ENCODE peak calls at places on chromosomes 11 and 22, in four cellular contexts. Z is AG04450, D is RWPE1, M is progenitor cell of endocrine pancreas. Y is an unnamed sample.

GRCh38 chr11:76977791-76978190 is 56.4 kb upstream of the B3GNT6 start:
- DNase-seq in Z (no peak), D (no peak), M (no peak), Y (no peak)

GRCh38 chr11:18749681-18750319 is 23.8 kb upstream of the IGSF22 start:
- DNase-seq in Z (peak; percentile 29), D (peak; percentile 60), M (no peak), Y (no peak)

GRCh38 chr22:27100789-27101188 is 443.4 kb downstream of the MIAT start:
- DNase-seq in Z (no peak), D (no peak), M (no peak), Y (peak; percentile 56)

GRCh38 chr11:47152126-47152952 is 24.3 kb downstream of the ARFGAP2 start:
- DNase-seq in Z (no peak), D (no peak), M (no peak), Y (no peak)

GRCh38 chr11:35352107-35352888 is 67.1 kb downstream of the SLC1A2 start:
- DNase-seq in Z (no peak), D (peak; percentile 38), M (no peak), Y (no peak)

GRCh38 chr11:71252782-71253730 is 679 bp upstream of the SHANK2 start:
- DNase-seq in Z (no peak), D (peak; percentile 47), M (peak; percentile 37), Y (peak; percentile 18)

GRCh38 chr11:76665921-76666351 is 4.6 kb downstream of the LRRC32 start:
- DNase-seq in Z (no peak), D (no peak), M (no peak), Y (no peak)

GRCh38 chr11:27352781-27353180 is 10.2 kb downstream of the CCDC34 start:
- DNase-seq in Z (no peak), D (no peak), M (no peak), Y (no peak)

GRCh38 chr11:77201991-77202841 is 74.2 kb downstream of the MYO7A start:
- DNase-seq in Z (no peak), D (no peak), M (no peak), Y (no peak)

GRCh38 chr22:37909756-37910155 is 3.7 kb downstream of the MICALL1 start:
- DNase-seq in Z (no peak), D (no peak), M (no peak), Y (no peak)

GRCh38 chr22:50206599-50206998 is 5.8 kb downstream of the SELENOO start:
- DNase-seq in Z (no peak), D (no peak), M (no peak), Y (peak; percentile 42)

GRCh38 chr22:47448231-47449035 is 686.0 kb downstream of the TBC1D22A start:
- DNase-seq in Z (no peak), D (no peak), M (no peak), Y (no peak)

GRCh38 chr11:28529046-28529445 is 420.9 kb downstream of the METTL15 start:
- DNase-seq in Z (peak; percentile 30), D (no peak), M (no peak), Y (no peak)

GRCh38 chr11:71447791-71448256 is 369 bp downstream of the DHCR7 start:
- DNase-seq in Z (no peak), D (no peak), M (no peak), Y (peak; percentile 49)

GRCh38 chr11:62217191-62217748 is 8.8 kb downstream of the SCGB2A1 start:
- DNase-seq in Z (no peak), D (peak; percentile 37), M (no peak), Y (no peak)

GRCh38 chr11:87203907-87204602 is 166.3 kb downstream of the TMEM135 start:
- DNase-seq in Z (no peak), D (no peak), M (no peak), Y (no peak)

GRCh38 chr22:28728621-28729313 is 12.9 kb downstream of the CHEK2 start:
- DNase-seq in Z (no peak), D (no peak), M (no peak), Y (no peak)

GRCh38 chr11:73029408-73029807 is 112.7 kb downstream of the FCHSD2 start:
- DNase-seq in Z (no peak), D (no peak), M (no peak), Y (no peak)

GRCh38 chr22:11627436-11627797 is 3900.6 kb upstream of the OR11H1 start:
- DNase-seq in Z (no peak), D (no peak), M (no peak), Y (no peak)

GRCh38 chr11:30357872-30358271 is 35.0 kb downstream of the ARL14EP start:
- DNase-seq in Z (no peak), D (no peak), M (no peak), Y (no peak)

DNA sequence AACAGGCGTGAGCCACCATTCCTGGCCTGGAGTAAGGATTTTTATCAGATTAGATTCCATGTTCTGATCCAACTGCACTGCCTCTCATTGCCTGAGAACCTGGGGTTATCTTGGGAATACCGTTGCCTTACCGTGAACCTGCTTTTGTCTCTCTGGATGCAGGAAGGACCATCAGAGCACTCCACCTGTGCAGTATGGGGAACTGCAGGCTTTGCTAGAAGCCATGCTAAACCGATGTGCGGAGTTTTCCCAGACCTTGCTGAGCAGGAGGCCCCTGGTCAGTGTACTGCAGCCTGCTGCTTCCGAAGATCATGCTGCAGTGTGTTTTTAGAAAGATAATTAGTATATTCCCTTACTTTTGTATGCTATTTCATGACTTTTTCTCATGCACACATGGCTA is 43.6 kb downstream of the MEI1 start:
- DNase-seq in Z (no peak), D (no peak), M (no peak), Y (no peak)
- TF ChIP-seq CTCF in Z (no peak), D (no peak), M (peak; percentile 25), Y (peak; percentile 12)

DNA sequence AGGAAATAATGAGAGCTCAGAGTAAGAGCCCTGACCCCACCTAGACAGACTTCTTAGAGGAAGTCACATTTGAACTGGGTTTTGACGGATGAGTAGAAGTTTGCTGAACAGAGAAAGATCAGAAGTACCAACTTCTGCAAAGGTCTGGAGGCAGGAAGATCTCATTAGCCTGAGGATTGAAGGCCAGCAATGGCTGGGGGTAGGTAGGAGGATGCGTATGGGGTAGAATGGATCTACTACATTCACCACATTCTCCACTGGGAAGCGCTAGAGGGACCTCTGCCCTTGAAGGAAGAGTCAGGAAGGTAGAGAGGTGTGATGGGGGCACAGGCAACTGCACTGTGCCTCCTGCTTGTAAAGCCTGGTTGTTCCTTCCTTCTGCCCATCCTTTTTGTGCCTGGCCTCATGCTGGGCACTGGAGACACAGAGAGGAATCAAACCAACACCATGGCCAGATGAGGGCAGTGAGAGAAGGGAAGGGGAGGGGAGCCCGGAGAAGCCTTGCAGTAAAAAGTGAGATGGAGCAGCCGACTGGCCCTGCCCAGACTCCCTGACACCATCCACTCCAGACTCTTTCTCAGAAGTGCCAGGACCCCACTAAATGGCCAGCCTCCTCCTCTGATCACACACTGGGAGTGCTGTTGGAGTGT is 4.9 kb downstream of the TPBGL start:
- DNase-seq in Z (no peak), D (no peak), M (no peak), Y (no peak)
- TF ChIP-seq CTCF in Z (peak; percentile 11), D (no peak), M (no peak), Y (no peak)

DNA sequence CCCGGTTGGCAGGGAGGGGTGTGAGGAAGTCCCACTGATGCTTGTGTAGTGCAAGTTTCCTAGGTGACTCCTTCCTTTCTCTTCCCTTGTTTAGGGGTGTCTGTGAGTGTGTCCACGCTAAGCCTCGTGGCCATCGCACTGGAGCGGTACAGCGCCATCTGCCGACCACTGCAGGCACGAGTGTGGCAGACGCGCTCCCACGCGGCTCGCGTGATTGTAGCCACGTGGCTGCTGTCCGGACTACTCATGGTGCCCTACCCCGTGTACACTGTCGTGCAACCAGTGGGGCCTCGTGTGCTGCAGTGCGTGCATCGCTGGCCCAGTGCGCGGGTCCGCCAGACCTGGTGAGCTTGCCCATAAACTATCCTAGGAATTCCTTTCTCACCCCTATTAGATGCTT is 10.4 kb downstream of the CCKBR start:
- DNase-seq in Z (no peak), D (no peak), M (no peak), Y (no peak)
- TF ChIP-seq CTCF in Z (no peak), D (no peak), M (no peak), Y (no peak)

DNA sequence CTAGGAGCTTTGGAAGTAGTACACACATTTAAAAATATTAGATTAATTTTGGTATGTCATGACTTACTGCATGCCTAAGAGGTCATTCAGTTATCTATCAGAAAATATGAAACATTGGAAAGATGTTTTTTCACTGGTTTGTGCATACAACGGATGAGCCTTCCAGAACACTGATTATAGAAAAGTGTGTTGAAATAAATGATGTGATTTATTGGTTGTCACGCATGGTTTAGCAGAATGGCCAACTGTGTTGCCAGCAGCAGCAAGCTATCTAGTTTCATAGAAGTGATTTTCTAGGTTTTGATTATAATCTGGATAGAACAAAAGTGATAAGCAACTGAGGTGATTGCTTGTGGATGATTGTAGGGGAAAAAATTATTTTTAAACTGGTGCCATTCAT is 53.6 kb downstream of the DDX10 start:
- DNase-seq in Z (no peak), D (no peak), M (no peak), Y (no peak)
- TF ChIP-seq CTCF in Z (no peak), D (no peak), M (no peak), Y (no peak)

GRCh38 chr11:126191379-126192073 is 19.9 kb downstream of the RPUSD4 start:
- DNase-seq in Z (no peak), D (no peak), M (no peak), Y (no peak)

GRCh38 chr11:126195119-126195518 is 16.3 kb downstream of the RPUSD4 start:
- DNase-seq in Z (no peak), D (no peak), M (no peak), Y (no peak)

GRCh38 chr11:126193038-126193478 is 18.4 kb downstream of the RPUSD4 start:
- DNase-seq in Z (no peak), D (no peak), M (no peak), Y (no peak)

GRCh38 chr11:126192386-126192785 is 19.1 kb downstream of the RPUSD4 start:
- DNase-seq in Z (no peak), D (no peak), M (no peak), Y (no peak)

GRCh38 chr11:126194121-126194543 is 17.3 kb downstream of the RPUSD4 start:
- DNase-seq in Z (no peak), D (peak; percentile 66), M (no peak), Y (peak; percentile 57)
- TF ChIP-seq CTCF in Z (peak; percentile 70), D (peak; percentile 71), M (peak; percentile 86), Y (peak; percentile 95)

DNA sequence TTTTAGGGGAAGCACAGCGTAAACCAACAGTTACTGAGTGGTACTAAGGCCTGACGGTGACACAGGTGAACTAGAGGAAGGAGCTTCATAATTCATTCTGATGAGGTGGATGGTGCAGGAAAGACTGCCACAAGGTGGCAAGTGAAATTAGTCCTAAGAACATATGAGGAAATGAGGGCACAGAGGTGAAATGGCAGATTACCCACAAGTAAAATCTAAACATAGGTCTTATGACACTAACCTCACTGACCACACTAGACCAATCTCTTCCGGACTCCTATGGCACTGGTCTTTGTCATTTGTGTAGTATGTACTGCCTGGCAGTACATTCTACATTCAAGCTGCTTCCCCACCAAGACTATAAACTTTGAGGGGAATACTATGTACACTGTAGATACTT is 20.2 kb downstream of the GAB2 start:
- DNase-seq in Z (no peak), D (no peak), M (no peak), Y (no peak)
- TF ChIP-seq CTCF in Z (no peak), D (no peak), M (no peak), Y (no peak)

GRCh38 chr11:119804698-119805097 is 75.7 kb upstream of the NECTIN1 start:
- DNase-seq in Z (no peak), D (no peak), M (no peak), Y (no peak)
- TF ChIP-seq CTCF in Z (no peak), D (no peak), M (no peak), Y (no peak)

GRCh38 chr11:80136991-80137390 is 696.2 kb upstream of the TENM4 start:
- DNase-seq in Z (no peak), D (no peak), M (no peak), Y (no peak)
- TF ChIP-seq CTCF in Z (no peak), D (no peak), M (no peak), Y (no peak)